ENCODE peak calls at places on chromosomes 13 and 19, in nine cellular contexts. One of them, this sample, is unnamed.

GRCh38 chr19:18397242-18398202 is at the start of gene LRRC25:
- DNase-seq in GM23338: peak; percentile 96
- DNase-seq in upper lobe of left lung: peak; percentile 84
- DNase-seq in transverse colon: no peak
- DNase-seq in HCT116: no peak
- DNase-seq in Panc1: no peak
- DNase-seq in suprapubic skin: no peak
- DNase-seq in SK-N-SH: peak; percentile 63
- DNase-seq in K562: peak; percentile 53
- DNase-seq in this sample: no peak

GRCh38 chr19:52722062-52723005 is 12.5 kb downstream of the ZNF611 start:
- DNase-seq in GM23338: no peak
- DNase-seq in upper lobe of left lung: no peak
- DNase-seq in transverse colon: no peak
- DNase-seq in SK-N-SH: no peak
- DNase-seq in suprapubic skin: no peak
- DNase-seq in K562: no peak
- DNase-seq in HCT116: no peak
- DNase-seq in Panc1: no peak
- DNase-seq in this sample: no peak

GRCh38 chr19:47719047-47719885 is 6.0 kb downstream of the EHD2 start:
- DNase-seq in Panc1: no peak
- DNase-seq in upper lobe of left lung: peak; percentile 87
- DNase-seq in HCT116: no peak
- DNase-seq in suprapubic skin: peak; percentile 93
- DNase-seq in transverse colon: peak; percentile 80
- DNase-seq in K562: no peak
- DNase-seq in GM23338: no peak
- DNase-seq in SK-N-SH: peak; percentile 95
- DNase-seq in this sample: peak; percentile 60

GRCh38 chr19:3234800-3235199 is 10.3 kb downstream of the CELF5 start:
- DNase-seq in HCT116: no peak
- DNase-seq in SK-N-SH: peak; percentile 52
- DNase-seq in upper lobe of left lung: no peak
- DNase-seq in Panc1: no peak
- DNase-seq in K562: peak; percentile 49
- DNase-seq in GM23338: peak; percentile 68
- DNase-seq in suprapubic skin: no peak
- DNase-seq in transverse colon: no peak
- DNase-seq in this sample: no peak

GRCh38 chr13:80783926-80784325 is 443.0 kb upstream of the SPRY2 start:
- DNase-seq in upper lobe of left lung: no peak
- DNase-seq in GM23338: peak; percentile 13
- DNase-seq in SK-N-SH: no peak
- DNase-seq in suprapubic skin: no peak
- DNase-seq in Panc1: no peak
- DNase-seq in K562: no peak
- DNase-seq in transverse colon: no peak
- DNase-seq in HCT116: no peak
- DNase-seq in this sample: no peak

GRCh38 chr13:49908637-49909036 is 27.5 kb downstream of the SPRYD7 start:
- DNase-seq in Panc1: no peak
- DNase-seq in transverse colon: no peak
- DNase-seq in upper lobe of left lung: no peak
- DNase-seq in K562: no peak
- DNase-seq in GM23338: peak; percentile 39
- DNase-seq in SK-N-SH: no peak
- DNase-seq in HCT116: peak; percentile 2
- DNase-seq in suprapubic skin: no peak
- DNase-seq in this sample: no peak

GRCh38 chr19:17021328-17021727 is 5.3 kb downstream of the CPAMD8 start:
- DNase-seq in suprapubic skin: no peak
- DNase-seq in upper lobe of left lung: no peak
- DNase-seq in SK-N-SH: no peak
- DNase-seq in GM23338: no peak
- DNase-seq in Panc1: no peak
- DNase-seq in HCT116: no peak
- DNase-seq in K562: no peak
- DNase-seq in transverse colon: no peak
- DNase-seq in this sample: no peak

GRCh38 chr13:74886496-74886895 is 595.5 kb downstream of the TBC1D4 start:
- DNase-seq in transverse colon: no peak
- DNase-seq in Panc1: no peak
- DNase-seq in GM23338: no peak
- DNase-seq in suprapubic skin: no peak
- DNase-seq in SK-N-SH: no peak
- DNase-seq in K562: no peak
- DNase-seq in HCT116: no peak
- DNase-seq in upper lobe of left lung: no peak
- DNase-seq in this sample: no peak

GRCh38 chr19:7355151-7355845 is 6.6 kb downstream of the ARHGEF18 start:
- DNase-seq in K562: no peak
- DNase-seq in upper lobe of left lung: peak; percentile 60
- DNase-seq in HCT116: no peak
- DNase-seq in SK-N-SH: no peak
- DNase-seq in transverse colon: peak; percentile 34
- DNase-seq in GM23338: no peak
- DNase-seq in suprapubic skin: no peak
- DNase-seq in Panc1: no peak
- DNase-seq in this sample: no peak

GRCh38 chr19:13794388-13794751 is 873 bp upstream of the ZSWIM4 start:
- DNase-seq in K562: no peak
- DNase-seq in suprapubic skin: peak; percentile 89
- DNase-seq in SK-N-SH: no peak
- DNase-seq in Panc1: no peak
- DNase-seq in upper lobe of left lung: no peak
- DNase-seq in GM23338: peak; percentile 39
- DNase-seq in HCT116: no peak
- DNase-seq in transverse colon: peak; percentile 78
- DNase-seq in this sample: peak; percentile 80

GRCh38 chr13:34207334-34207733 is 389.4 kb downstream of the RFC3 start:
- DNase-seq in GM23338: no peak
- DNase-seq in SK-N-SH: no peak
- DNase-seq in suprapubic skin: no peak
- DNase-seq in Panc1: no peak
- DNase-seq in transverse colon: no peak
- DNase-seq in upper lobe of left lung: no peak
- DNase-seq in K562: no peak
- DNase-seq in HCT116: no peak
- DNase-seq in this sample: no peak

GRCh38 chr19:34345934-34346333 is 19.1 kb upstream of the GPI start:
- DNase-seq in GM23338: peak; percentile 95
- DNase-seq in HCT116: peak; percentile 61
- DNase-seq in K562: peak; percentile 78
- DNase-seq in transverse colon: peak; percentile 81
- DNase-seq in upper lobe of left lung: no peak
- DNase-seq in Panc1: peak; percentile 42
- DNase-seq in SK-N-SH: peak; percentile 86
- DNase-seq in suprapubic skin: no peak
- DNase-seq in this sample: peak; percentile 69

GRCh38 chr13:97192166-97192565 is 30.0 kb upstream of the MBNL2 start:
- DNase-seq in SK-N-SH: no peak
- DNase-seq in K562: no peak
- DNase-seq in GM23338: no peak
- DNase-seq in HCT116: no peak
- DNase-seq in suprapubic skin: no peak
- DNase-seq in upper lobe of left lung: no peak
- DNase-seq in transverse colon: no peak
- DNase-seq in Panc1: no peak
- DNase-seq in this sample: no peak

GRCh38 chr13:27352698-27353097 is 71.7 kb upstream of the GTF3A start:
- DNase-seq in HCT116: no peak
- DNase-seq in SK-N-SH: no peak
- DNase-seq in transverse colon: no peak
- DNase-seq in suprapubic skin: no peak
- DNase-seq in upper lobe of left lung: no peak
- DNase-seq in K562: no peak
- DNase-seq in GM23338: no peak
- DNase-seq in Panc1: no peak
- DNase-seq in this sample: no peak

GRCh38 chr19:21843081-21843480 is 7.1 kb upstream of the ZNF43 start:
- DNase-seq in HCT116: no peak
- DNase-seq in Panc1: no peak
- DNase-seq in K562: no peak
- DNase-seq in suprapubic skin: no peak
- DNase-seq in transverse colon: no peak
- DNase-seq in SK-N-SH: no peak
- DNase-seq in GM23338: no peak
- DNase-seq in upper lobe of left lung: no peak
- DNase-seq in this sample: no peak

GRCh38 chr19:19274146-19274545 is 1.0 kb upstream of the TM6SF2 start:
- DNase-seq in HCT116: no peak
- DNase-seq in suprapubic skin: no peak
- DNase-seq in GM23338: no peak
- DNase-seq in SK-N-SH: peak; percentile 19
- DNase-seq in Panc1: no peak
- DNase-seq in upper lobe of left lung: no peak
- DNase-seq in transverse colon: no peak
- DNase-seq in K562: no peak
- DNase-seq in this sample: no peak

GRCh38 chr13:51905787-51906186 is 44.0 kb downstream of the CCDC70 start:
- DNase-seq in suprapubic skin: no peak
- DNase-seq in K562: no peak
- DNase-seq in HCT116: no peak
- DNase-seq in GM23338: no peak
- DNase-seq in Panc1: no peak
- DNase-seq in SK-N-SH: no peak
- DNase-seq in upper lobe of left lung: no peak
- DNase-seq in transverse colon: no peak
- DNase-seq in this sample: no peak

GRCh38 chr13:99977334-99977911 is 4.2 kb upstream of the ZIC2 start:
- DNase-seq in GM23338: no peak
- DNase-seq in SK-N-SH: peak; percentile 11
- DNase-seq in suprapubic skin: no peak
- DNase-seq in HCT116: no peak
- DNase-seq in K562: no peak
- DNase-seq in Panc1: no peak
- DNase-seq in upper lobe of left lung: no peak
- DNase-seq in transverse colon: no peak
- DNase-seq in this sample: no peak

GRCh38 chr19:2097330-2098327 is 914 bp downstream of the IZUMO4 start:
- DNase-seq in Panc1: no peak
- DNase-seq in HCT116: no peak
- DNase-seq in GM23338: peak; percentile 48
- DNase-seq in upper lobe of left lung: peak; percentile 84
- DNase-seq in SK-N-SH: no peak
- DNase-seq in K562: no peak
- DNase-seq in transverse colon: peak; percentile 36
- DNase-seq in suprapubic skin: no peak
- DNase-seq in this sample: no peak

GRCh38 chr13:45325806-45326205 is 15.2 kb downstream of the TPT1 start:
- DNase-seq in K562: no peak
- DNase-seq in transverse colon: no peak
- DNase-seq in upper lobe of left lung: no peak
- DNase-seq in SK-N-SH: no peak
- DNase-seq in HCT116: no peak
- DNase-seq in suprapubic skin: no peak
- DNase-seq in GM23338: no peak
- DNase-seq in Panc1: no peak
- DNase-seq in this sample: no peak
- TF ChIP-seq POLR2AphosphoS5 in K562: no peak
- TF ChIP-seq POLR2AphosphoS5 in transverse colon: peak; percentile 5
- TF ChIP-seq POLR2AphosphoS5 in upper lobe of left lung: peak; percentile 53
- TF ChIP-seq POLR2AphosphoS5 in SK-N-SH: peak; percentile 33
- TF ChIP-seq POLR2AphosphoS5 in HCT116: no peak
- TF ChIP-seq POLR2AphosphoS5 in suprapubic skin: no peak
- TF ChIP-seq POLR2AphosphoS5 in GM23338: no peak
- TF ChIP-seq POLR2AphosphoS5 in Panc1: no peak
- TF ChIP-seq POLR2AphosphoS5 in this sample: peak; percentile 54

DNA sequence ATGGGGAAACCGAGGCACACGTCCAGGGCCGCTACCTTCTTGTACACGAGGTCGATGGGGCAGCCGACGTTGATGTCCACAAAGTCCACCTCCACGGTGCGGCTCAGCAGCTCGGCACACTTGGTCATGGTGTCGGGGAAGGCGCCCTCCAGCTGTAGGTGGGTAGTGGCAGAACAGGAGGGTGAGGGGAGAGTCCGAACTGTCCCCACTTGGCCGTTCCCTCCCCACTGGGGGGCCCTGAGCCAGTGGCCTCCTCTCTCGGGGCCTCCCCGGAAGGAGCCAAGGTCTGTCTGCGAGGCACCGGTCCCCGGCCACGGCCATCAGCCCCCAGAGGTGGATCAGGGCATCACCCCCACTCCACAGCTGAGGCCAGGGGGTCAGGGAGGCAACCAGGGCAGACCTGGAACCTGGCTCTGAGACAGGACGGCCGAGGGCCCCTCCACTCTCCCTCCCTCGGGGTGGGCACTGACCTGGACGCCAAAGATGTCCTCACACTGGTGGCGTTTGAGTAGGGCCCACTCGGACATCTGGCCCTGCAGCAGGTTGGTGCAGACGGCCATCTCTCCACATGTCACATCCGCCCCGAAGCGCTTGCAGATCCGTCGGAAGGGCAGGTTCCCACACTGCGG is 3.1 kb upstream of the PRR22 start:
- DNase-seq in SK-N-SH: peak; percentile 27
- DNase-seq in GM23338: no peak
- DNase-seq in K562: no peak
- DNase-seq in suprapubic skin: no peak
- DNase-seq in HCT116: no peak
- DNase-seq in upper lobe of left lung: peak; percentile 80
- DNase-seq in transverse colon: no peak
- DNase-seq in Panc1: no peak
- DNase-seq in this sample: no peak
- TF ChIP-seq POLR2AphosphoS5 in SK-N-SH: no peak
- TF ChIP-seq POLR2AphosphoS5 in GM23338: no peak
- TF ChIP-seq POLR2AphosphoS5 in K562: no peak
- TF ChIP-seq POLR2AphosphoS5 in suprapubic skin: no peak
- TF ChIP-seq POLR2AphosphoS5 in HCT116: no peak
- TF ChIP-seq POLR2AphosphoS5 in upper lobe of left lung: no peak
- TF ChIP-seq POLR2AphosphoS5 in transverse colon: no peak
- TF ChIP-seq POLR2AphosphoS5 in Panc1: no peak
- TF ChIP-seq POLR2AphosphoS5 in this sample: no peak

DNA sequence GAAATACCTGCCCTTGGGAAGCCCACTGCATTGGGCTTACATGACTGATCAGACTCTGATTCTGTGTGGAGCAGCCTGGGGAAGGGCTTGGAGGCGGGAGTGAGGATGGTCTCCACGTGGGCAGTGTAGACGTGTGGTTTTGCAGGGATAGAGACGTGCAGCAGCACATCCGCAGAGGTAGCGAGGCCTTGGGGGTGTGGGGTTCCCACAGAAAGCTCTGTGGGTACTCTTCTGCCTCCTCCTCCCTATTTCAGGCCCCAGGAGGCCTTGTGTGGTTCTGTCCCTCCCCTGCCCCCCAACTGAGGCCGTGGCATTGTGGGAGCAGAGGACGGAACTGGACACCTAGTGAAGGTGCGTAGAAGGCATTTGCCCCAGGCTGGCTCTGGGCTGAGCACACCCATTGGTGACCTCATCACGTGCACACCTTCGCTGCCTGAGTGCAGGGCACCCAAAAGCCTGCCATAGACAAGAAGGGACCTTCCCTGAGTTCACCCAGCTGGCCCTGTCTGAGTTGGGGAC is 28.9 kb downstream of the PPP1R37 start:
- DNase-seq in transverse colon: no peak
- DNase-seq in GM23338: no peak
- DNase-seq in K562: no peak
- DNase-seq in HCT116: no peak
- DNase-seq in SK-N-SH: no peak
- DNase-seq in upper lobe of left lung: no peak
- DNase-seq in suprapubic skin: no peak
- DNase-seq in Panc1: no peak
- DNase-seq in this sample: no peak
- TF ChIP-seq POLR2AphosphoS5 in transverse colon: no peak
- TF ChIP-seq POLR2AphosphoS5 in GM23338: no peak
- TF ChIP-seq POLR2AphosphoS5 in K562: no peak
- TF ChIP-seq POLR2AphosphoS5 in HCT116: no peak
- TF ChIP-seq POLR2AphosphoS5 in SK-N-SH: no peak
- TF ChIP-seq POLR2AphosphoS5 in upper lobe of left lung: no peak
- TF ChIP-seq POLR2AphosphoS5 in suprapubic skin: no peak
- TF ChIP-seq POLR2AphosphoS5 in Panc1: no peak
- TF ChIP-seq POLR2AphosphoS5 in this sample: no peak

GRCh38 chr13:76879211-76879875 is 6.9 kb downstream of the KCTD12 start:
- DNase-seq in transverse colon: peak; percentile 46
- DNase-seq in suprapubic skin: peak; percentile 84
- DNase-seq in Panc1: no peak
- DNase-seq in SK-N-SH: peak; percentile 34
- DNase-seq in HCT116: no peak
- DNase-seq in K562: no peak
- DNase-seq in GM23338: no peak
- DNase-seq in upper lobe of left lung: no peak
- DNase-seq in this sample: peak; percentile 38
- TF ChIP-seq POLR2AphosphoS5 in transverse colon: peak; percentile 71
- TF ChIP-seq POLR2AphosphoS5 in suprapubic skin: peak; percentile 13
- TF ChIP-seq POLR2AphosphoS5 in Panc1: no peak
- TF ChIP-seq POLR2AphosphoS5 in SK-N-SH: peak; percentile 16
- TF ChIP-seq POLR2AphosphoS5 in HCT116: no peak
- TF ChIP-seq POLR2AphosphoS5 in K562: no peak
- TF ChIP-seq POLR2AphosphoS5 in GM23338: no peak
- TF ChIP-seq POLR2AphosphoS5 in upper lobe of left lung: peak; percentile 81
- TF ChIP-seq POLR2AphosphoS5 in this sample: peak; percentile 78